ENCODE peak calls at places on chromosomes 13 and 19, in four cellular contexts. One of them, this sample, is unnamed.

GRCh38 chr13:105139380-105140285 is 1395.8 kb downstream of the EFNB2 start:
- DNase-seq in GM12878: peak; percentile 87
- DNase-seq in HL-60: peak; percentile 66
- DNase-seq in K562: no peak
- DNase-seq in this sample: peak; percentile 25

GRCh38 chr19:2341247-2341705 is 12.8 kb downstream of the SPPL2B start:
- DNase-seq in K562: peak; percentile 53
- DNase-seq in HL-60: no peak
- DNase-seq in GM12878: no peak
- DNase-seq in this sample: no peak

GRCh38 chr19:39303373-39304184 is 7.4 kb downstream of the IFNL1 start:
- DNase-seq in GM12878: no peak
- DNase-seq in HL-60: no peak
- DNase-seq in K562: no peak
- DNase-seq in this sample: no peak

GRCh38 chr13:34294483-34295129 is 476.7 kb downstream of the RFC3 start:
- DNase-seq in GM12878: no peak
- DNase-seq in K562: no peak
- DNase-seq in HL-60: no peak
- DNase-seq in this sample: no peak

GRCh38 chr19:1774999-1775772 is 21.9 kb downstream of the ONECUT3 start:
- DNase-seq in GM12878: no peak
- DNase-seq in K562: peak; percentile 87
- DNase-seq in HL-60: no peak
- DNase-seq in this sample: no peak

GRCh38 chr19:41939861-41940442 is 11.7 kb upstream of the ERFL start:
- DNase-seq in GM12878: no peak
- DNase-seq in K562: peak; percentile 91
- DNase-seq in HL-60: no peak
- DNase-seq in this sample: peak; percentile 80

GRCh38 chr19:43354305-43354627 is 780 bp downstream of the CD177 start:
- DNase-seq in K562: no peak
- DNase-seq in GM12878: no peak
- DNase-seq in HL-60: no peak
- DNase-seq in this sample: no peak

GRCh38 chr13:98842074-98842473 is 89.6 kb upstream of the SLC15A1 start:
- DNase-seq in K562: no peak
- DNase-seq in GM12878: no peak
- DNase-seq in HL-60: no peak
- DNase-seq in this sample: no peak

GRCh38 chr19:30263719-30264440 is 108.3 kb upstream of the ZNF536 start:
- DNase-seq in K562: no peak
- DNase-seq in GM12878: no peak
- DNase-seq in HL-60: no peak
- DNase-seq in this sample: no peak

GRCh38 chr13:91557328-91557727 is 158.9 kb downstream of the GPC5 start:
- DNase-seq in HL-60: no peak
- DNase-seq in GM12878: no peak
- DNase-seq in K562: no peak
- DNase-seq in this sample: no peak

GRCh38 chr13:99981115-99982020 is at the start of gene ZIC2:
- DNase-seq in HL-60: no peak
- DNase-seq in GM12878: no peak
- DNase-seq in K562: peak; percentile 66
- DNase-seq in this sample: no peak

GRCh38 chr19:42323852-42324654 is 1.4 kb upstream of the MEGF8 start:
- DNase-seq in HL-60: no peak
- DNase-seq in GM12878: no peak
- DNase-seq in K562: no peak
- DNase-seq in this sample: no peak

GRCh38 chr13:38564751-38565150 is 122.1 kb upstream of the FREM2 start:
- DNase-seq in K562: no peak
- DNase-seq in HL-60: no peak
- DNase-seq in GM12878: no peak
- DNase-seq in this sample: no peak

GRCh38 chr13:33479066-33479465 is 193.5 kb upstream of the STARD13 start:
- DNase-seq in K562: no peak
- DNase-seq in HL-60: no peak
- DNase-seq in GM12878: no peak
- DNase-seq in this sample: no peak

GRCh38 chr19:3266792-3267469 is 42.5 kb downstream of the CELF5 start:
- DNase-seq in GM12878: no peak
- DNase-seq in HL-60: no peak
- DNase-seq in K562: peak; percentile 21
- DNase-seq in this sample: no peak

GRCh38 chr19:6425732-6426686 is 1.4 kb upstream of the KHSRP start:
- DNase-seq in HL-60: no peak
- DNase-seq in K562: no peak
- DNase-seq in GM12878: no peak
- DNase-seq in this sample: no peak

GRCh38 chr19:6427131-6427530 is 2.5 kb upstream of the KHSRP start:
- DNase-seq in GM12878: no peak
- DNase-seq in K562: no peak
- DNase-seq in HL-60: no peak
- DNase-seq in this sample: no peak

GRCh38 chr19:6424939-6425731 is 524 bp upstream of the KHSRP start:
- DNase-seq in GM12878: peak; percentile 100
- DNase-seq in K562: peak; percentile 91
- DNase-seq in HL-60: peak; percentile 100
- DNase-seq in this sample: peak; percentile 99

GRCh38 chr19:6423499-6424189 is 967 bp downstream of the KHSRP start:
- DNase-seq in K562: peak; percentile 46
- DNase-seq in GM12878: no peak
- DNase-seq in HL-60: no peak
- DNase-seq in this sample: no peak

GRCh38 chr19:6424190-6424938 is at the start of gene KHSRP:
- DNase-seq in K562: peak; percentile 90
- DNase-seq in GM12878: no peak
- DNase-seq in HL-60: no peak
- DNase-seq in this sample: no peak
- TF ChIP-seq SPI1 in K562: no peak
- TF ChIP-seq SPI1 in GM12878: no peak
- TF ChIP-seq SPI1 in HL-60: no peak
- TF ChIP-seq SPI1 in this sample: no peak

DNA sequence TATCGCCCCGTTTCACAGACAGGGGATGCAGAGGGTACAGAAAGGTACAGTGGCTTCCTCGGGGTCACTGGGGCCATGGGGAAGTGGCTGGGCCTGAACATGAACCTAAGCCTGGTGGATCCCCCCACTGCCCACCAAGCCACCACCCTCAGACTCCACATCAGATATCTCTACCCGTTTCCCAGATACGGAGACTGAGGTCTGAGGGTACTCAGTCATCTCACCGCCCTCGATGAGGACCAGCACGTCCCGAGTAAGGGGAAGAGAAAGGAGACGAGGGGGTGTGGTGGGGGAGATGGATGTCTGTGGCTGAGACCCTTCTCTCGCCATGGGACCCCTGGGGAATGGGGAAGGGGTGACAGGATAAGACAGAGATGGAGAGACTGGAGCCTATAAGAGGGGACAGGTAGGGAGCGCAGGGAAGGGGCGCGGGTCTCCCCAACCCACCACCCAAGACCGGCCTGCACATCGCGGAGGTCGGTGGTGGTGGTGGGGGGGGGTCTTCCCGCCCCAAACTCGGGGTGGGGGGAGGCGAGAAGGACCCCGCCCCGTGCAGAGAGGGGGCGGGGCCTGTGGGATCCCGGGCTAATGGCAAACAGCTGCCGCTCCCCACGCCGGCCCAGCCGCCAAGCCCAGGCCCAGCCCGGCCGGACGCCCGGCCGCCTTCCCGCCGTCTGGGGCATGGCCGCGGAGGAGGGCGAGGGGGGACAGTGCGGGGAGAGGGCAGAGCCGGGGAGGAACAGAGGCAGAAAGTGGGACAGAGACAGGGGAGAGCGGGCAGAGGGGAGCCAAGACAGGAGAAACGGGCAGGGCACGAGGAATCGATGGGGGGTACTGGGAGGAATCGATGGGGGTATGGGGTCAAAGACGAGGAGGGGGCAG is 698 bp downstream of the KANK2 start:
- DNase-seq in HL-60: no peak
- DNase-seq in K562: peak; percentile 73
- DNase-seq in GM12878: no peak
- DNase-seq in this sample: no peak
- TF ChIP-seq SPI1 in HL-60: no peak
- TF ChIP-seq SPI1 in K562: no peak
- TF ChIP-seq SPI1 in GM12878: no peak
- TF ChIP-seq SPI1 in this sample: no peak

DNA sequence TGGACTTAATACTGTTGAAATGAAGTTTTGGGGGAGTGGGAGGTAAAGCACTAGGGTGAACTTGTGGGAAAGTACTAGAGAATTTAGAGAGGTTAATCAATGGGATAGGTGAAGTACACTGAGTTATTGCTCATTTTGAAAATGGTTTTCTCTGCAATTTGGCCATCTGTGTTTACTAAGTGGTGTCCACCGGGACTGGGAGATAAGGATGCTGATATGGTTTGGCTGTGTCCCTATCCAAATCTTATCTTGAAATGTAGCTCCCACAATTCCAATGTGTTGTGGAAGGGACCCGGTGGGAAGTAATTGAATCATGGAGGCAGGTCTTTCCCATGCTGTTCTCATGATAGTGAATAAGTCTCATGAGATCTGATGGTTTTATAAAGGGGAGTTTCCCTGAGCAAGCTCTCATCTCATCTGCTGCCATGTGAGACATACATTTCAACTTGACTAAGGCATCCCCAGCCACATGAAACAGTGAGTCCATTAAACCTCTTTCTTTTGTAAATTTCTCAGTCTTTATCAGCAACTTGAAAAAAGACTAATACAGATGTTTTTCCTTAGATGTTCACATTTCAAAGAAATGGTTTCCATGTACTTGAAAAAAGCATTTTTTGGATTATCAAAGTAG is 1569.4 kb upstream of the PRR20A start:
- DNase-seq in GM12878: no peak
- DNase-seq in K562: no peak
- DNase-seq in HL-60: no peak
- DNase-seq in this sample: no peak
- TF ChIP-seq SPI1 in GM12878: no peak
- TF ChIP-seq SPI1 in K562: no peak
- TF ChIP-seq SPI1 in HL-60: no peak
- TF ChIP-seq SPI1 in this sample: no peak

DNA sequence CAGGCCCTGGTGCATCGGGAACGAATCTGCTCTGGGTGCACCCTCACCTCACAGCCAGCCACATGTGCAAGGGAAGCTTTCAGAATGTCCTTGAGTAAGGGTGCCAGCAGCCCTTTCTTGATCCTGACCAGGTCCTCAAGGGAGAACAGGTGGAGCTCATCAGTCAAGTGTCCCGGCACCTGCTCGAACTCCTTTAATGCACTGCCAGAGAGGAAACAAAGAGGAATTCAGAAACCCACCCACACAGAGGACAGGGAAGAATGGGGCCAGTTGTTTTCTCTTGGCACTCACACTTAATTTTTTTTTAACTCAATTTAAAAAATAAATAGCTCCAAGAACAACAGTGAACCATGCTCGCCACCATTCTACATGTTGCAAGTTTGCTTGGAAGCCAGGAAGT is 41.7 kb downstream of the RUBCNL start:
- DNase-seq in HL-60: no peak
- DNase-seq in K562: no peak
- DNase-seq in GM12878: no peak
- DNase-seq in this sample: no peak
- TF ChIP-seq SPI1 in HL-60: no peak
- TF ChIP-seq SPI1 in K562: no peak
- TF ChIP-seq SPI1 in GM12878: no peak
- TF ChIP-seq SPI1 in this sample: no peak

GRCh38 chr19:47316513-47316912 is 6.9 kb downstream of the C5AR1 start:
- DNase-seq in GM12878: no peak
- DNase-seq in K562: no peak
- DNase-seq in HL-60: no peak
- DNase-seq in this sample: no peak

GRCh38 chr19:47310819-47311218 is 1.2 kb downstream of the C5AR1 start:
- DNase-seq in HL-60: peak; percentile 86
- DNase-seq in K562: no peak
- DNase-seq in GM12878: no peak
- DNase-seq in this sample: no peak

GRCh38 chr19:47312366-47313006 is 2.8 kb downstream of the C5AR1 start:
- DNase-seq in HL-60: no peak
- DNase-seq in K562: no peak
- DNase-seq in GM12878: no peak
- DNase-seq in this sample: no peak

GRCh38 chr19:47313754-47314133 is 4.1 kb downstream of the C5AR1 start:
- DNase-seq in GM12878: no peak
- DNase-seq in K562: no peak
- DNase-seq in HL-60: no peak
- DNase-seq in this sample: no peak

GRCh38 chr19:47315125-47315821 is 5.6 kb downstream of the C5AR1 start:
- DNase-seq in HL-60: peak; percentile 90
- DNase-seq in K562: peak; percentile 83
- DNase-seq in GM12878: no peak
- DNase-seq in this sample: no peak
- TF ChIP-seq SPI1 in HL-60: peak; percentile 50
- TF ChIP-seq SPI1 in K562: peak; percentile 12
- TF ChIP-seq SPI1 in GM12878: no peak
- TF ChIP-seq SPI1 in this sample: no peak